ENCODE peak calls at places on chromosome 5, in five cellular contexts. G, E, T, W and U are unnamed samples.

GRCh38 chr5:96968074-96968473 is 32.2 kb downstream of the LNPEP start:
- DNase-seq in E (no peak), G (peak), W (no peak), T (no peak), U (no peak)

GRCh38 chr5:138051441-138052296 is 18.8 kb upstream of the FAM13B start:
- DNase-seq in E (no peak), T (no peak), W (peak), G (no peak), U (no peak)

GRCh38 chr5:102010644-102011043 is 285.4 kb downstream of the SLCO4C1 start:
- DNase-seq in G (no peak), E (no peak), W (no peak), T (no peak), U (no peak)

GRCh38 chr5:2012885-2013284 is 130.2 kb upstream of the IRX4 start:
- DNase-seq in W (no peak), G (no peak), E (no peak), T (no peak), U (no peak)

GRCh38 chr5:39928709-39929108 is 503.9 kb upstream of the DAB2 start:
- DNase-seq in T (no peak), E (no peak), G (peak), W (no peak), U (no peak)

GRCh38 chr5:120446068-120446492 is 18.0 kb upstream of the PRR16 start:
- DNase-seq in G (peak), E (no peak), W (no peak), T (no peak), U (no peak)

GRCh38 chr5:90548069-90548593 is 10.5 kb upstream of the ADGRV1 start:
- DNase-seq in G (peak), E (no peak), W (peak), T (no peak), U (no peak)

GRCh38 chr5:175855041-175855720 is 16.2 kb upstream of the CPLX2 start:
- DNase-seq in T (no peak), E (no peak), G (no peak), W (no peak), U (no peak)

GRCh38 chr5:155475318-155475717 is 461.8 kb downstream of the KIF4B start:
- DNase-seq in E (no peak), W (no peak), G (no peak), T (no peak), U (no peak)

GRCh38 chr5:139488269-139488668 is 5.7 kb upstream of the STING1 start:
- DNase-seq in E (no peak), W (no peak), G (no peak), T (peak), U (no peak)

GRCh38 chr5:172939045-172939444 is 20.2 kb upstream of the RPL26L1 start:
- DNase-seq in T (no peak), W (no peak), E (no peak), G (peak), U (no peak)

GRCh38 chr5:121707196-121707595 is 144.5 kb upstream of the FTMT start:
- DNase-seq in E (no peak), G (no peak), T (no peak), W (no peak), U (no peak)

GRCh38 chr5:34957857-34958690 is 28.7 kb downstream of the DNAJC21 start:
- DNase-seq in E (no peak), T (no peak), G (peak), W (no peak), U (no peak)

GRCh38 chr5:1332461-1333001 is 12.4 kb downstream of the CLPTM1L start:
- DNase-seq in T (no peak), G (no peak), W (no peak), E (no peak), U (no peak)

GRCh38 chr5:6636293-6636692 is 3.1 kb downstream of the SRD5A1 start:
- DNase-seq in W (no peak), T (no peak), E (no peak), G (no peak), U (peak)

GRCh38 chr5:134547579-134547978 is 22.1 kb downstream of the JADE2 start:
- DNase-seq in G (peak), W (peak), T (peak), E (no peak), U (no peak)

GRCh38 chr5:158496624-158497023 is 603.1 kb downstream of the EBF1 start:
- DNase-seq in G (no peak), T (no peak), E (no peak), W (no peak), U (no peak)

GRCh38 chr5:1253456-1254105 is 28.4 kb downstream of the SLC6A18 start:
- DNase-seq in G (no peak), E (no peak), T (no peak), W (no peak), U (no peak)

GRCh38 chr5:141039517-141039916 is 11.7 kb upstream of the PCDHB1 start:
- DNase-seq in E (no peak), G (no peak), W (no peak), T (no peak), U (no peak)

GRCh38 chr5:61280205-61280604 is 51.9 kb upstream of the ZSWIM6 start:
- DNase-seq in T (no peak), G (peak), W (no peak), E (no peak), U (no peak)

GRCh38 chr5:150481972-150482406 is 25.9 kb upstream of the NDST1 start:
- DNase-seq in E (no peak), W (no peak), G (no peak), T (no peak), U (no peak)

GRCh38 chr5:2802693-2803365 is 51.4 kb upstream of the IRX2 start:
- DNase-seq in T (no peak), G (no peak), W (no peak), E (no peak), U (no peak)

GRCh38 chr5:91219803-91220371 is 163.2 kb downstream of the ARRDC3 start:
- DNase-seq in W (no peak), E (no peak), G (peak), T (no peak), U (no peak)

GRCh38 chr5:77046416-77047073 is 16.3 kb downstream of the AGGF1 start:
- DNase-seq in G (no peak), E (no peak), T (no peak), W (no peak), U (no peak)

GRCh38 chr5:27561408-27561807 is 523.0 kb upstream of the CDH9 start:
- DNase-seq in G (no peak), T (no peak), W (no peak), E (no peak), U (no peak)
- TF ChIP-seq CTCF in G (no peak), T (no peak), W (no peak), E (no peak), U (no peak)

GRCh38 chr5:20500501-20500900 is 512.5 kb upstream of the CDH18 start:
- DNase-seq in E (no peak), T (no peak), W (no peak), G (no peak), U (no peak)
- TF ChIP-seq CTCF in E (no peak), T (no peak), W (no peak), G (no peak), U (no peak)

GRCh38 chr5:177309351-177310191 is 2.1 kb downstream of the MXD3 start:
- DNase-seq in T (peak), E (no peak), W (peak), G (peak), U (peak)

GRCh38 chr5:177306674-177307543 is 3.3 kb downstream of the PRELID1 start:
- DNase-seq in W (no peak), E (no peak), T (peak), G (no peak), U (peak)

GRCh38 chr5:177308740-177309139 is 3.0 kb downstream of the MXD3 start:
- DNase-seq in W (no peak), G (no peak), T (no peak), E (no peak), U (no peak)

GRCh38 chr5:177310332-177310731 is 1.4 kb downstream of the MXD3 start:
- DNase-seq in E (no peak), G (no peak), T (peak), W (no peak), U (no peak)

GRCh38 chr5:177307544-177308363 is 3.9 kb downstream of the MXD3 start:
- DNase-seq in G (no peak), T (peak), W (peak), E (no peak), U (peak)
- TF ChIP-seq CTCF in G (no peak), T (no peak), W (no peak), E (no peak), U (no peak)

DNA sequence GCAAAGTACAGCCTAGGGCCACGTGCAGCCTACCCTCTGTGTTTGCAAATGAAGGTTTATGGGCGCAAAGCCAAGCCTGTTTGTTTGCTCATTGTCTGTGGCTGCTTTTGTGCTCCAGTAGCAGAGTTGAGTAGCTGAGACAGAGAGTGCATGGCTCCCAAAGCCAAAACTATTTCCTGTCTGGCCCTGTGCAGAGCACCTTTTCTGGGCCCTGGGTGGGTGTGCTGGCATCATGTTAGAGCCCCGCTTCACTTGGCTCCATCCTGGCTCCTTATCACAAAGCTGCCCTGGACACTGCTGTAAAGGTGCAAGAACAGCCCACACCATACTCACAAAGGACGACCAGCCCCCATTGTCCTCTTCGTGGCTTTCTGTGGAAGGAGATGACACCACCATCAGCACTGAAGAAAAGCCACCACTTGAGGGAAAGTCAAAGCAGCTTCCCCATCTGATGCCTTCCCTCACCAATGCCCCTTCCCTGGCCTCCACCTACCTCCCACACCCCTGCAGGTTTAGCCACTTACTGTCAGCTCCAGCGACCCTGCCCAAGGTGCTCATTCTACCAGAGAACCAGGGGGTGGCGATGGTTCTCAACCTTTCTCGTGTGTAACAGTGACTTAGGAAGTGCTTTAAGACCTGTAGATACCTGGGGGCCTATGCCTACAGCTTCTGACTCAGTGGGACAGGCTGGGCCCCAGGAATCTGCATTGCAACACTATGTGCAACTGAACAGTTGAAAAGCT is 23.4 kb downstream of the LCP2 start:
- DNase-seq in W (no peak), T (no peak), G (no peak), E (no peak), U (no peak)
- TF ChIP-seq CTCF in W (no peak), T (peak), G (no peak), E (no peak), U (peak)

GRCh38 chr5:9781275-9781674 is 151.1 kb upstream of the TAS2R1 start:
- DNase-seq in G (no peak), W (no peak), E (no peak), T (no peak), U (no peak)
- TF ChIP-seq CTCF in G (no peak), W (no peak), E (no peak), T (no peak), U (no peak)

GRCh38 chr5:32505718-32506117 is 61.2 kb upstream of the ZFR start:
- DNase-seq in T (no peak), E (no peak), W (no peak), G (peak), U (no peak)
- TF ChIP-seq CTCF in T (no peak), E (no peak), W (no peak), G (no peak), U (no peak)

GRCh38 chr5:29899583-29899982 is 1293.9 kb upstream of the CDH6 start:
- DNase-seq in W (no peak), G (no peak), T (no peak), E (no peak), U (peak)
- TF ChIP-seq CTCF in W (no peak), G (no peak), T (no peak), E (no peak), U (no peak)